ENCODE peak calls at places on chromosomes 12 and 14, in ten cellular contexts. V is nephron progenitor cell, X is MCF 10A, M is cardiac fibroblast, N is cardiac muscle cell, O is mesothelial cell of epicardium, U is GM13977, S is HFFc6, F is RWPE1, D is Caco-2. Y is an unnamed sample.

GRCh38 chr14:24837280-24838046 is 203.5 kb upstream of the GZMB start:
- DNase-seq in V (no peak), X (no peak), M (peak), N (peak), O (no peak), U (no peak), S (peak), F (no peak), D (no peak), Y (no peak)

GRCh38 chr12:108560321-108560721 is 652 bp downstream of the SART3 start:
- DNase-seq in V (no peak), X (peak), M (peak), N (peak), O (no peak), U (no peak), S (peak), F (no peak), D (peak), Y (no peak)

GRCh38 chr12:81987351-81987750 is 228.2 kb upstream of the PPFIA2 start:
- DNase-seq in V (no peak), X (peak), M (no peak), N (no peak), O (no peak), U (no peak), S (no peak), F (no peak), D (no peak), Y (no peak)

GRCh38 chr14:73248294-73248868 is 11.1 kb downstream of the PAPLN start:
- DNase-seq in V (no peak), X (no peak), M (peak), N (no peak), O (no peak), U (no peak), S (peak), F (no peak), D (no peak), Y (no peak)

GRCh38 chr12:2335109-2335508 is 282.3 kb downstream of the CACNA1C start:
- DNase-seq in V (peak), X (no peak), M (no peak), N (no peak), O (no peak), U (no peak), S (no peak), F (no peak), D (no peak), Y (no peak)

GRCh38 chr14:34043627-34044372 is 92.9 kb upstream of the EGLN3 start:
- DNase-seq in V (no peak), X (peak), M (peak), N (no peak), O (no peak), U (peak), S (no peak), F (peak), D (peak), Y (no peak)

GRCh38 chr12:53006810-53007742 is 820 bp downstream of the EIF4B start:
- DNase-seq in V (peak), X (peak), M (peak), N (peak), O (peak), U (peak), S (peak), F (peak), D (peak), Y (peak)

GRCh38 chr12:102095677-102096263 is 24.1 kb downstream of the NUP37 start:
- DNase-seq in V (no peak), X (peak), M (peak), N (peak), O (no peak), U (no peak), S (peak), F (peak), D (peak), Y (no peak)

GRCh38 chr14:93476305-93476704 is 45.6 kb downstream of the UNC79 start:
- DNase-seq in V (no peak), X (no peak), M (no peak), N (no peak), O (no peak), U (no peak), S (no peak), F (no peak), D (no peak), Y (no peak)

GRCh38 chr14:68501621-68502052 is 291.2 kb downstream of the ZFP36L1 start:
- DNase-seq in V (peak), X (no peak), M (no peak), N (peak), O (no peak), U (no peak), S (no peak), F (no peak), D (no peak), Y (no peak)

GRCh38 chr14:21525571-21525970 is 575 bp downstream of the SALL2 start:
- DNase-seq in V (no peak), X (no peak), M (no peak), N (peak), O (no peak), U (no peak), S (no peak), F (no peak), D (no peak), Y (no peak)

GRCh38 chr12:123141615-123142517 is 9.0 kb downstream of the PITPNM2 start:
- DNase-seq in V (peak), X (peak), M (peak), N (peak), O (no peak), U (no peak), S (peak), F (peak), D (peak), Y (no peak)

GRCh38 chr12:94535614-94535932 is 75.9 kb upstream of the CEP83 start:
- DNase-seq in V (peak), X (no peak), M (no peak), N (no peak), O (no peak), U (no peak), S (no peak), F (no peak), D (peak), Y (no peak)

GRCh38 chr12:122086641-122087285 is 8.2 kb downstream of the MLXIP start:
- DNase-seq in V (no peak), X (no peak), M (no peak), N (no peak), O (no peak), U (no peak), S (no peak), F (no peak), D (no peak), Y (no peak)

GRCh38 chr12:10521555-10521954 is 15.9 kb downstream of the EIF2S3B start:
- DNase-seq in V (no peak), X (no peak), M (no peak), N (no peak), O (no peak), U (no peak), S (no peak), F (no peak), D (no peak), Y (no peak)

GRCh38 chr12:32302218-32302826 is 97.0 kb upstream of the FGD4 start:
- DNase-seq in V (no peak), X (peak), M (peak), N (peak), O (no peak), U (peak), S (peak), F (peak), D (no peak), Y (peak)

GRCh38 chr14:68377056-68377455 is 415.8 kb downstream of the ZFP36L1 start:
- DNase-seq in V (no peak), X (no peak), M (no peak), N (no peak), O (no peak), U (no peak), S (no peak), F (no peak), D (no peak), Y (no peak)

GRCh38 chr14:56129941-56130340 is 11.7 kb downstream of the PELI2 start:
- DNase-seq in V (no peak), X (no peak), M (peak), N (peak), O (no peak), U (no peak), S (no peak), F (no peak), D (no peak), Y (no peak)

GRCh38 chr12:3114671-3115070 is 37.5 kb downstream of the TSPAN9 start:
- DNase-seq in V (no peak), X (no peak), M (no peak), N (no peak), O (no peak), U (no peak), S (no peak), F (no peak), D (no peak), Y (no peak)

GRCh38 chr14:53949201-53949600 is 7.4 kb downstream of the BMP4 start:
- DNase-seq in V (no peak), X (no peak), M (no peak), N (no peak), O (no peak), U (no peak), S (no peak), F (no peak), D (no peak), Y (no peak)

GRCh38 chr14:23183076-23183475 is 384 bp downstream of the SLC7A8 start:
- DNase-seq in V (no peak), X (no peak), M (no peak), N (no peak), O (no peak), U (no peak), S (no peak), F (no peak), D (no peak), Y (no peak)

GRCh38 chr12:131043401-131043871 is 89.7 kb downstream of the ADGRD1 start:
- DNase-seq in V (no peak), X (no peak), M (no peak), N (no peak), O (no peak), U (no peak), S (no peak), F (no peak), D (no peak), Y (no peak)

GRCh38 chr12:75944097-75944904 is 87.3 kb downstream of the PHLDA1 start:
- DNase-seq in V (no peak), X (peak), M (peak), N (peak), O (no peak), U (peak), S (peak), F (peak), D (peak), Y (no peak)

GRCh38 chr12:120764766-120765165 is 39.1 kb downstream of the ACADS start:
- DNase-seq in V (no peak), X (no peak), M (no peak), N (no peak), O (no peak), U (no peak), S (no peak), F (no peak), D (no peak), Y (no peak)

GRCh38 chr12:48779869-48780268 is 9.0 kb downstream of the ADCY6 start:
- DNase-seq in V (no peak), X (no peak), M (peak), N (peak), O (no peak), U (no peak), S (peak), F (no peak), D (no peak), Y (no peak)

GRCh38 chr12:96948782-96949181 is 41.7 kb downstream of the NEDD1 start:
- DNase-seq in V (no peak), X (no peak), M (no peak), N (no peak), O (no peak), U (no peak), S (no peak), F (no peak), D (no peak), Y (no peak)

GRCh38 chr12:31585271-31585670 is 5.7 kb downstream of the DENND5B start:
- DNase-seq in V (no peak), X (no peak), M (peak), N (peak), O (no peak), U (no peak), S (peak), F (no peak), D (no peak), Y (no peak)

GRCh38 chr14:105411017-105411941 is 8.3 kb upstream of the MTA1 start:
- DNase-seq in V (peak), X (peak), M (peak), N (peak), O (no peak), U (peak), S (no peak), F (peak), D (peak), Y (peak)

GRCh38 chr12:49059385-49060232 is 985 bp downstream of the KMT2D start:
- DNase-seq in V (peak), X (no peak), M (peak), N (peak), O (no peak), U (peak), S (no peak), F (peak), D (peak), Y (no peak)

GRCh38 chr14:88323520-88324199 is 591 bp upstream of the KCNK10 start:
- DNase-seq in V (peak), X (no peak), M (no peak), N (peak), O (peak), U (peak), S (no peak), F (no peak), D (peak), Y (peak)

GRCh38 chr12:102053062-102053349 is 8.8 kb downstream of the WASHC3 start:
- DNase-seq in V (no peak), X (no peak), M (no peak), N (no peak), O (no peak), U (no peak), S (no peak), F (no peak), D (no peak), Y (no peak)

GRCh38 chr12:102879144-102879763 is 37.8 kb downstream of the PAH start:
- DNase-seq in V (peak), X (peak), M (peak), N (peak), O (no peak), U (peak), S (peak), F (peak), D (peak), Y (no peak)

DNA sequence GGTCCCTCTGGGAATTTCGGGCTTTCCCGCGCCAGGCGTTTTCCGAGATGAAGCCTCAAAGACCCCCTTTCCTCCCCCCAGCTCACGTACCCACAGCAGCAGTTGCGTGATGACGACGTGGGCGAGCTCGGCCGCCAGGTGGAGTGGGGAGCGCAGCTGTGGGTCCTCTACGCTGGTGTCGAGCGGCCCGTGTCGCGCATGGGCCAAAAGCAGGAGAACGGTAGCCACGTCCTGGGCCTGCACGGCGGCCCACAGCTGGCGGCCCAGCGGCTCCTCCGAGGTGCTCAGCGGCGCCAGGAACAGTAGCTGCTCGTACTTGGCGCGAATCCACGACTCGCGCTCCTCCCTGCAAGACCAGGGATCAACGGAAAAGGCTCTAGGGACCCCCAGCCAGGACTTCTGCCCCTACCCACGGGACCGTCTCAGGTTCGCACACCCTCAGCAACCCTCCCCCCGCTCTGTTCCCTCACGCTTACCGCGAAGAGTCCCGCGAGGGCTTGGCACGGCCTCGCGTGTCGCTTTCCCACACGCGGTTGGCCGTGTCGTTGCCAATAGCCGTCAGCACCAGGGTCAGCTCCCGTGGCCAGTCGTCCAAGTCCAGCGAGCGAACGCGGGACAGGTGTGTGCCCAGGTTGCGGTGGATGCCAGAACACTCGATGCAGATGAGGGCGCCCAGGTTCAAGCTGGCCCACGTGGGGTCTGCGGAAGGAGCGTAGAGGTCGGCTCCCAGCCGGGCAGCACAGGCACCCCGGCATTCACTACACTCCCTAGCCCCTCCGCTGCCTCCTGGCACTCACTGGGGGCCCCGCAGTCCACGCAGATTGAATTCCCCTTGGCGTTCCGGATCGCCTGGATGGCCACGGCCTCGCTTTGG is 11.4 kb downstream of the AGAP2 start:
- DNase-seq in V (peak), X (no peak), M (no peak), N (peak), O (no peak), U (peak), S (peak), F (no peak), D (no peak), Y (no peak)
- TF ChIP-seq CTCF in V (no peak), X (peak), M (peak), N (peak), O (no peak), U (no peak), S (peak), F (no peak), D (no peak), Y (no peak)

GRCh38 chr12:116928504-116928903 is 17.8 kb downstream of the FBXW8 start:
- DNase-seq in V (no peak), X (no peak), M (no peak), N (no peak), O (no peak), U (no peak), S (no peak), F (no peak), D (no peak), Y (no peak)
- TF ChIP-seq CTCF in V (no peak), X (no peak), M (no peak), N (no peak), O (no peak), U (no peak), S (no peak), F (no peak), D (no peak), Y (no peak)

GRCh38 chr12:22722779-22723178 is 97.8 kb downstream of the ETNK1 start:
- DNase-seq in V (no peak), X (no peak), M (no peak), N (no peak), O (no peak), U (no peak), S (no peak), F (no peak), D (no peak), Y (no peak)
- TF ChIP-seq CTCF in V (no peak), X (no peak), M (no peak), N (no peak), O (no peak), U (no peak), S (no peak), F (no peak), D (no peak), Y (no peak)

GRCh38 chr14:100419856-100420255 is 96.7 kb downstream of the SLC25A47 start:
- DNase-seq in V (peak), X (no peak), M (no peak), N (no peak), O (no peak), U (no peak), S (no peak), F (no peak), D (peak), Y (no peak)
- TF ChIP-seq CTCF in V (peak), X (no peak), M (no peak), N (peak), O (peak), U (no peak), S (peak), F (no peak), D (peak), Y (no peak)

GRCh38 chr14:103141117-103141796 is 18.0 kb downstream of the TNFAIP2 start:
- DNase-seq in V (no peak), X (peak), M (peak), N (peak), O (no peak), U (peak), S (peak), F (peak), D (peak), Y (no peak)
- TF ChIP-seq CTCF in V (peak), X (peak), M (peak), N (peak), O (no peak), U (peak), S (peak), F (peak), D (peak), Y (no peak)